ENCODE peak calls at places on chromosomes 5 and 9, in four cellular contexts. S, M, Q and I are unnamed samples.

GRCh38 chr5:93789173-93790070 is 48.0 kb upstream of the POU5F2 start:
- DNase-seq in S (no peak), M (no peak), Q (no peak), I (no peak)

GRCh38 chr5:77255617-77256016 is 45.1 kb downstream of the PDE8B start:
- DNase-seq in S (no peak), M (no peak), Q (no peak), I (no peak)

GRCh38 chr5:136006767-136007251 is 22.0 kb upstream of the TGFBI start:
- DNase-seq in S (no peak), M (no peak), Q (no peak), I (no peak)

GRCh38 chr9:113720495-113720894 is 155.6 kb upstream of the ZNF618 start:
- DNase-seq in S (no peak), M (no peak), Q (peak), I (no peak)

GRCh38 chr5:167814828-167815227 is 476.6 kb upstream of the WWC1 start:
- DNase-seq in S (no peak), M (no peak), Q (no peak), I (no peak)

GRCh38 chr9:120693609-120694008 is 20.7 kb downstream of the MEGF9 start:
- DNase-seq in S (peak), M (no peak), Q (no peak), I (no peak)

GRCh38 chr5:113487411-113487778 is 858 bp downstream of the MCC start:
- DNase-seq in S (no peak), M (no peak), Q (no peak), I (no peak)

GRCh38 chr5:119398713-119399492 is 43.1 kb downstream of the TNFAIP8 start:
- DNase-seq in S (peak), M (no peak), Q (peak), I (no peak)

GRCh38 chr5:6731465-6732237 is 18.4 kb downstream of the TENT4A start:
- DNase-seq in S (no peak), M (no peak), Q (no peak), I (no peak)

GRCh38 chr9:131361202-131361833 is 32.6 kb upstream of the PRRC2B start:
- DNase-seq in S (no peak), M (no peak), Q (no peak), I (no peak)

GRCh38 chr5:40312205-40312604 is 367.5 kb upstream of the PTGER4 start:
- DNase-seq in S (no peak), M (no peak), Q (no peak), I (no peak)

GRCh38 chr5:156838966-156839365 is 11.1 kb upstream of the PPP1R2B start:
- DNase-seq in S (no peak), M (no peak), Q (no peak), I (no peak)

GRCh38 chr9:109602987-109603386 is 104.9 kb upstream of the PTPN3 start:
- DNase-seq in S (no peak), M (no peak), Q (no peak), I (no peak)

GRCh38 chr5:139575751-139576150 is 14.6 kb downstream of the UBE2D2 start:
- DNase-seq in S (no peak), M (no peak), Q (no peak), I (no peak)

GRCh38 chr5:144332265-144332664 is 161.6 kb downstream of the KCTD16 start:
- DNase-seq in S (no peak), M (no peak), Q (no peak), I (no peak)

GRCh38 chr9:87655731-87656130 is 70.2 kb upstream of the CTSL start:
- DNase-seq in S (no peak), M (no peak), Q (no peak), I (no peak)

GRCh38 chr5:171956870-171957501 is 49.5 kb downstream of the FBXW11 start:
- DNase-seq in S (no peak), M (no peak), Q (no peak), I (no peak)

GRCh38 chr5:56900858-56901578 is 8.4 kb upstream of the SETD9 start:
- DNase-seq in S (peak), M (peak), Q (peak), I (no peak)

GRCh38 chr5:178416919-178417318 is 173.3 kb downstream of the COL23A1 start:
- DNase-seq in S (no peak), M (no peak), Q (no peak), I (no peak)

GRCh38 chr5:136563489-136563888 is 198.1 kb upstream of the TRPC7 start:
- DNase-seq in S (no peak), M (no peak), Q (no peak), I (no peak)

GRCh38 chr9:112839331-112839730 is 51.3 kb downstream of the SLC46A2 start:
- DNase-seq in S (no peak), M (no peak), Q (no peak), I (no peak)

GRCh38 chr9:116979461-116979860 is 292.4 kb downstream of the TRIM32 start:
- DNase-seq in S (no peak), M (no peak), Q (no peak), I (no peak)

GRCh38 chr5:86644843-86645242 is 27.1 kb downstream of the COX7C start:
- DNase-seq in S (no peak), M (no peak), Q (peak), I (no peak)

GRCh38 chr5:123429993-123430392 is 6.8 kb upstream of the CEP120 start:
- DNase-seq in S (peak), M (no peak), Q (no peak), I (no peak)

GRCh38 chr9:112012026-112012902 is 115.7 kb downstream of the UGCG start:
- DNase-seq in S (peak), M (peak), Q (no peak), I (peak)

GRCh38 chr9:8961186-8961666 is 1161.6 kb upstream of the DMAC1 start:
- DNase-seq in S (peak), M (no peak), Q (no peak), I (no peak)

GRCh38 chr9:35338086-35338485 is 151.8 kb upstream of the RUSC2 start:
- DNase-seq in S (no peak), M (peak), Q (no peak), I (no peak)

GRCh38 chr9:134730011-134730760 is 88.6 kb downstream of the COL5A1 start:
- DNase-seq in S (no peak), M (no peak), Q (no peak), I (no peak)

GRCh38 chr5:107134931-107135330 is 535.8 kb downstream of the EFNA5 start:
- DNase-seq in S (no peak), M (no peak), Q (no peak), I (no peak)

GRCh38 chr5:1130218-1130946 is 18.5 kb upstream of the SLC12A7 start:
- DNase-seq in S (no peak), M (no peak), Q (no peak), I (no peak)

GRCh38 chr5:154396128-154396527 is 49.7 kb upstream of the SAP30L start:
- DNase-seq in S (no peak), M (no peak), Q (no peak), I (no peak)

GRCh38 chr5:115838885-115839518 is 2.4 kb downstream of the ATG12 start:
- DNase-seq in S (peak), M (peak), Q (no peak), I (no peak)

GRCh38 chr9:136017813-136018190 is 56.6 kb upstream of the UBAC1 start:
- DNase-seq in S (no peak), M (no peak), Q (no peak), I (no peak)

GRCh38 chr5:31638286-31638685 is 645 bp upstream of the PDZD2 start:
- DNase-seq in S (no peak), M (no peak), Q (no peak), I (no peak)

DNA sequence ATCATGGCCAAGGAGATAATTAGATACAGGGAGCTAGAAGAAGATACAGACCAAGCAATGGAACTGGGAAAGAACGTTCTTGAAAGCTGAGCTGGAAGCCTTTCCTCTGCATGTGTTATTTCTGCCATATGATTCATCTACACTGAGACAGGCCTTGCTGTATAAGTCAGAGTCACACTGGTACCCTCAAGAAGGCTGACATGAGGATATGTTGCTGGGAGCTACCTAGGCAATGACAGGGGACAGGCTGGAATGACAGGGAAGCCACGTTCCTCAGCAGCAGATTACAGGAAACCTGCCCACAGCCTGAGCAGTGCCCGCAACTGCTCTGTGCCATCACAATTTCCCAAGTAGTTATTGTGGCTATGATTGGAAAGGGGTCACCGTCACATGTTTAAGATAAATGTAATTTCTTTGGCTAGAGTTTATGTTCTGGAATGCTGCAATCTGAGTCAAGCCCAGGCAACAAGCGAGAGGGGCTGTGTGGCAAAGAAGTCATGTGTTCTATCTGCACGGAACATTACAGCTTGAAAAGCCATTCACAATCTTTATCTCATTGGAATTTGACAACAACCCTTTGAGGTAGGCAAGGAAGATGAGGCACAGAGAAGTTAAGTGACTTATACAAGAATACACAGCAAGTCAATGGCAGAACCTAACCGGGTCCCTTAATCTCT is 108.2 kb downstream of the TTLL11 start:
- DNase-seq in S (no peak), M (no peak), Q (no peak), I (no peak)
- TF ChIP-seq BRCA1 in S (no peak), M (no peak), Q (no peak), I (no peak)

GRCh38 chr5:158824167-158824882 is 275.4 kb downstream of the EBF1 start:
- DNase-seq in S (no peak), M (no peak), Q (peak), I (no peak)
- TF ChIP-seq SIN3A in S (no peak), M (no peak), Q (no peak), I (no peak)

DNA sequence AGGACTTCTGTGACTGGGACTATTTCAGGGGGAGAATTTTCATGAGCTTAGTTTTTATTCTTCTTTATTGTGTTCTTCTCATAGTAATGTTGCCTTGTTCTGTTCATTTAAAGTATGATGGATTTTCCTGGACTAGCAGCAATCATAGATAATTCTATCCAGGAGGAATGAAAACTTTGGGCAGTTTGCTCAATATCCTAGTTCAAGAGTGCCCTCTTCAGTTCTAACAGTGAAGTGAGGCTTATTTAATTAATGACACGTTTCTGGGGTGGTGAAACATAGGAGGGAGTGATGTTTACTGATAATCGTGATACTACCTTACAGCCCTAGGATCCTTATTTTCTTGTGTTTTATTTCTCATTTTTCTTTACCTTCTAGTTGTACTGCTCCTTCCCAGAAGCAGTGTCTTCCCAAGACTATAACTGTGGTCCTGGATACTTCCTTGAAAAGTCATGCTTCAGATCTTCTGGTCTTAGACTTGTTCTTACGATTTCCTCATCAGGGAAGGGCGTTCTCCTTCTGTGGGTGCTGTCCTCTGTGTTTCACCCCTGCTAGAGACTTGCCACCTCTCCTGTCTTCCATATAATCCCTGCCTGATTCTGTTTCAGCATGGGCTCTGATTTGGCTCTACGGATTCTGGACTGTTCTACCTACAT is 57.4 kb downstream of the CFAP95 start:
- DNase-seq in S (peak), M (peak), Q (no peak), I (no peak)
- TF ChIP-seq BRCA1 in S (no peak), M (no peak), Q (no peak), I (no peak)

DNA sequence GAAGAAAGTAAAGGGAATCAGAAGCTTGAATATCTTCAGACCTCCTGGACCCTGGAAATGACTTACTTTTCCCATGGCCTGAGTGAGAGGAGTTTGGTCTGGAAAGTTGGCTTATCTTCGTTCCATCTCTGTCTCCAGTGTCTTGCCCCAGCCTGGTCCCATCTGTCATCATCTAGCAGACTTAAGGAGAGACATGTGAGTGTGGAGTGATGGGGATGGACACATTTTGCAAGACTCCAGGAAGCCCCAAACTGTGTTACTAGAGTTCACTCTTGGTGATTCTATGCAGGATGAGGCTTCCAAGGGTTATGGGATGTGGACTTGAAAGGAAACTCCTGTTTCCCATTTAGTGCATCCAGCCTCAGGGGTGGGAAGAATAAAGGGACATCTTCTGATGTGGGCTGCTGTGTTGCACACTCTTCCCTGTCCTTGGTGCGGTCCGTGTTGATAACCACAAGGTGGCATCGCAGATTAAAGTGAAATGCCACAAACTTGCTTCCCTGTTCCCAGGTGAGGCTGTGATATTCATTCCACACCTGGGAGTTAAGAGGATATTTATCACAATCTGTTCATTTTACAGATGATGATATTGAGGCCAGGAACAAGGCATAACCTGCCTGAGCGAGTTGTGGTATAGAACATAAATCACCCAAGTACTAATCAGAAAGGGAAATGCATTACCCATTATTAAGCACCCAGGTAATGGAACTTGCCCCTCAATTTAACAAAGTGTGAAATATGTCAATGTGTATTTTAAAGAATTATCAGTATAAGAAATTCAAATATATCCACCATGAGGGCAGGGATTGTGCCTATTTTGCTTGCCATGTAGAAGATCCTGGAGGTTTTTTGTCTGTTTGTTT is 269.9 kb upstream of the PAPPA start:
- DNase-seq in S (peak), M (no peak), Q (no peak), I (no peak)
- TF ChIP-seq SIN3A in S (no peak), M (no peak), Q (no peak), I (no peak)

GRCh38 chr5:124878583-124879345 is 132.3 kb upstream of the ZNF608 start:
- DNase-seq in S (no peak), M (no peak), Q (no peak), I (no peak)

GRCh38 chr5:124883686-124884085 is 137.2 kb upstream of the ZNF608 start:
- DNase-seq in S (no peak), M (no peak), Q (no peak), I (no peak)

GRCh38 chr5:124881333-124881732 is 134.9 kb upstream of the ZNF608 start:
- DNase-seq in S (no peak), M (no peak), Q (no peak), I (no peak)

GRCh38 chr5:124884108-124884507 is 137.7 kb upstream of the ZNF608 start:
- DNase-seq in S (no peak), M (no peak), Q (no peak), I (no peak)

DNA sequence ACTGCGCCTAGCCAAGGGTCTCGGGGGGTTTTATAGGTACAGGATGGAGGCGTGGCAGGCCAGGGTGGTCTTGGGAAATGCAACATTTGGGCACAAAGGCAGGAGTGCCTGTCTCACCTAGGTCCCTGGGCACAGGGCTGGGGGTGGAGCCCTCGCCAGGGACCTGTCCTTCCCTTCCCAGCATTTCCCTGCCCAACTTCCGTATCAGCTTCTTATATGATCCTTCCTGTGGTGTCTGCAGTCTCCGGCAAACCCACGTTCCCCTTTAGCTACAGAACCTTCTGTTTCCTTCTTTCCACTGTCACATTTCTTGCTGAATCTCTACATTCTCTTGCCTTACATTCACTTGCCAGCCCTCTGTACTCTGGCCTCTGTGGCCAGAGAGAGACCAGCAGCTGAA is 134.5 kb upstream of the ZNF608 start:
- DNase-seq in S (no peak), M (no peak), Q (no peak), I (no peak)
- TF ChIP-seq BRCA1 in S (no peak), M (no peak), Q (no peak), I (no peak)

DNA sequence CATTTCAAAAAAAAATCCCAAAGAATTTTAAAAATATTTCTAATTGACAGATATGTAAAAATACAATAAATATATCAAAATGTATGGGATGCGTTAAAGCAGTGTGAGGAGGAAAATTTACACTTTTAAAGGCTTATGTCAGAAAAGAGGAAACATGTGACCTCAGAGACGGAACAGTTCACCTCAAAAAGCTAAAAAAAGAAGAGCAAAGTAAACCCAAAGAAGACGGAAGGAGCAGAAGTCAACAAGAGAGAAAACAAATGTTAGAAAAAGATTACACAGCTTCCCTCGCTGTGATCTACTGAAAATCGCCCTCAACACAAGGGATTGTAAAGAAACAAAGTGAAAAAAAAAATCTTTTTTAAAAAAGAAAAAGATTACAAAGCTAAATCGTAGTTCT is 186.9 kb downstream of the AUH start:
- DNase-seq in S (no peak), M (no peak), Q (no peak), I (no peak)
- TF ChIP-seq SIN3A in S (no peak), M (no peak), Q (no peak), I (no peak)

GRCh38 chr9:89243296-89244061 is 64.9 kb upstream of the SHC3 start:
- DNase-seq in S (no peak), M (no peak), Q (no peak), I (no peak)

GRCh38 chr9:89249001-89249400 is 62.0 kb upstream of the CKS2 start:
- DNase-seq in S (no peak), M (no peak), Q (no peak), I (no peak)

GRCh38 chr9:89247431-89248370 is 63.3 kb upstream of the CKS2 start:
- DNase-seq in S (no peak), M (no peak), Q (no peak), I (no peak)

DNA sequence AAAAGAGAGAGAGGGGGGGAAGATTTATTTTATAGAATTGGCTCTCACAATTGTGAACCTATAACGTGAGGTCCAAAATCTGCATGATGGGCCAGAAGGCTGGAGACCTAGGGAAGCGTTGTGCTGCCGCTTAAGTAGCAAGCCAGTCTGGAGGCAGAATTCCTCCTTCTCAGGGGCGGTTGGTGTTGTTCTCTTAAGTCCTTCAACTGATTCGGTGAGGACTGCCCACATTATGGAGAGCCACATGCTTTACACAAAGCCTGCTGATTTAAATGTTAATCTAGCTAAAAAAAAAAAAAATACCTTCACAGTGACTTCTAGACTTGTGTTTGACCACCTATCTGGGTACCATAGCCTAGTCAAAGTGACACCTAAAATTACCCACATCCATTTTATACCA is 64.2 kb upstream of the CKS2 start:
- DNase-seq in S (no peak), M (no peak), Q (no peak), I (no peak)
- TF ChIP-seq BRCA1 in S (no peak), M (no peak), Q (no peak), I (no peak)

DNA sequence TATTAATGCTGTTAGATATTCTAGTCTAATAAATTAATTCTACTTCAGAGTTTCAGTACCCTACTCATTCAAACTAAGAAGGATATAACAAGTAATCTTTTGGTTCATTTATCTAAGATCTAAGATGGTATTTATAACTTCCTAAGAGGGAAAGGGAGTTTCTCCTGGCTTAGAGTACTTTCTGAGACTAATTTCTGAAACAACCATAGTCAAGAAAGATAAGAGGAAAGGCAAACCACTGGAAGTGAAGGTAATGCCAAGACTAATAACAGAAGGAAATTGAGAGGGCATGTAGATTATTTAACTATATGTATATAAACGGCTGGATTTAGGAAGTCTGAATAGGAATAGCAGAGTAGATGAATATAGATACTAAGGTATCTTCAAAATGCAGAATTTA is 112.4 kb upstream of the ACOT12 start:
- DNase-seq in S (no peak), M (no peak), Q (no peak), I (no peak)
- TF ChIP-seq SIN3A in S (no peak), M (no peak), Q (no peak), I (no peak)